ENCODE peak calls at places on chromosomes 6 and 20, in four cellular contexts. R, L, U and W are unnamed samples.

GRCh38 chr6:124131259-124131658 is 327.6 kb downstream of the NKAIN2 start:
- DNase-seq in R (peak; percentile 62), L (no peak), U (no peak), W (no peak)

GRCh38 chr6:43455034-43455747 is at the start of gene DLK2:
- DNase-seq in R (no peak), L (no peak), U (peak; percentile 88), W (no peak)

GRCh38 chr6:68652117-68652536 is 17.0 kb downstream of the ADGRB3 start:
- DNase-seq in R (no peak), L (no peak), U (no peak), W (no peak)

GRCh38 chr6:90151827-90152449 is 144.7 kb downstream of the BACH2 start:
- DNase-seq in R (no peak), L (no peak), U (no peak), W (no peak)

GRCh38 chr20:2873747-2874041 is 413 bp downstream of the PTPRA start:
- DNase-seq in R (peak; percentile 55), L (no peak), U (peak; percentile 61), W (no peak)

GRCh38 chr6:168179702-168180382 is 100.8 kb upstream of the FRMD1 start:
- DNase-seq in R (no peak), L (no peak), U (no peak), W (no peak)

GRCh38 chr20:52754366-52754765 is 217.8 kb upstream of the TSHZ2 start:
- DNase-seq in R (no peak), L (no peak), U (no peak), W (no peak)

GRCh38 chr20:1500496-1500895 is 9.3 kb upstream of the SIRPB2 start:
- DNase-seq in R (no peak), L (no peak), U (no peak), W (no peak)

GRCh38 chr6:113591896-113592827 is 265.0 kb upstream of the MARCKS start:
- DNase-seq in R (peak; percentile 16), L (no peak), U (no peak), W (no peak)

GRCh38 chr6:38514399-38514798 is 125.3 kb downstream of the BTBD9 start:
- DNase-seq in R (no peak), L (no peak), U (no peak), W (no peak)

GRCh38 chr6:32825966-32826365 is 9.2 kb upstream of the HLA-DOB start:
- DNase-seq in R (peak; percentile 55), L (no peak), U (no peak), W (no peak)

GRCh38 chr6:6315660-6316059 is 4.8 kb downstream of the F13A1 start:
- DNase-seq in R (peak; percentile 27), L (peak; percentile 52), U (peak; percentile 69), W (peak; percentile 45)

GRCh38 chr6:28943557-28944411 is 20.0 kb upstream of the TRIM27 start:
- DNase-seq in R (peak; percentile 84), L (no peak), U (peak; percentile 73), W (no peak)

GRCh38 chr20:57947421-57948176 is 237.8 kb upstream of the PMEPA1 start:
- DNase-seq in R (no peak), L (no peak), U (no peak), W (no peak)

GRCh38 chr6:170439366-170440351 is 113.4 kb downstream of the PSMB1 start:
- DNase-seq in R (no peak), L (no peak), U (no peak), W (no peak)

GRCh38 chr6:124560836-124561585 is 401.2 kb upstream of the RNF217 start:
- DNase-seq in R (no peak), L (no peak), U (no peak), W (no peak)

GRCh38 chr6:97423190-97423589 is 140.2 kb upstream of the MMS22L start:
- DNase-seq in R (no peak), L (no peak), U (no peak), W (no peak)

GRCh38 chr6:168390746-168391400 is 50.1 kb upstream of the SMOC2 start:
- DNase-seq in R (no peak), L (no peak), U (no peak), W (no peak)

GRCh38 chr20:58623579-58624473 is 27.3 kb upstream of the STX16 start:
- DNase-seq in R (peak; percentile 68), L (peak; percentile 75), U (peak; percentile 89), W (peak; percentile 62)

GRCh38 chr6:50608421-50608820 is 104.9 kb upstream of the TFAP2D start:
- DNase-seq in R (no peak), L (no peak), U (no peak), W (no peak)

GRCh38 chr6:116779569-116780164 is 14.1 kb upstream of the FAM162B start:
- DNase-seq in R (peak; percentile 58), L (peak; percentile 28), U (peak; percentile 10), W (peak; percentile 10)

GRCh38 chr20:34871966-34872603 is 571 bp downstream of the GGT7 start:
- DNase-seq in R (no peak), L (no peak), U (no peak), W (no peak)

GRCh38 chr20:34874094-34874654 is 1.5 kb upstream of the GGT7 start:
- DNase-seq in R (peak; percentile 90), L (peak; percentile 79), U (peak; percentile 58), W (peak; percentile 92)

GRCh38 chr20:34872604-34873224 is at the start of gene GGT7:
- DNase-seq in R (peak; percentile 81), L (peak; percentile 35), U (peak; percentile 96), W (no peak)

GRCh38 chr20:34873583-34874093 is 982 bp upstream of the GGT7 start:
- DNase-seq in R (no peak), L (no peak), U (no peak), W (no peak)

GRCh38 chr20:34871320-34871926 is 1.2 kb downstream of the GGT7 start:
- DNase-seq in R (no peak), L (no peak), U (no peak), W (no peak)
- TF ChIP-seq TCF7L2 in R (no peak), L (no peak), U (no peak), W (no peak)

GRCh38 chr6:153108320-153108719 is 22.8 kb downstream of the RGS17 start:
- DNase-seq in R (no peak), L (no peak), U (no peak), W (no peak)
- TF ChIP-seq CTCF in R (peak; percentile 19), L (peak; percentile 23), U (no peak), W (peak; percentile 61)

GRCh38 chr6:136117081-136117480 is 133.0 kb downstream of the MTFR2 start:
- DNase-seq in R (no peak), L (no peak), U (no peak), W (no peak)

GRCh38 chr6:136123464-136123863 is 126.6 kb downstream of the MTFR2 start:
- DNase-seq in R (no peak), L (no peak), U (no peak), W (no peak)

GRCh38 chr6:136115941-136116340 is 134.2 kb downstream of the MTFR2 start:
- DNase-seq in R (no peak), L (no peak), U (no peak), W (no peak)

GRCh38 chr6:136114661-136115060 is 135.4 kb downstream of the MTFR2 start:
- DNase-seq in R (no peak), L (no peak), U (no peak), W (no peak)

DNA sequence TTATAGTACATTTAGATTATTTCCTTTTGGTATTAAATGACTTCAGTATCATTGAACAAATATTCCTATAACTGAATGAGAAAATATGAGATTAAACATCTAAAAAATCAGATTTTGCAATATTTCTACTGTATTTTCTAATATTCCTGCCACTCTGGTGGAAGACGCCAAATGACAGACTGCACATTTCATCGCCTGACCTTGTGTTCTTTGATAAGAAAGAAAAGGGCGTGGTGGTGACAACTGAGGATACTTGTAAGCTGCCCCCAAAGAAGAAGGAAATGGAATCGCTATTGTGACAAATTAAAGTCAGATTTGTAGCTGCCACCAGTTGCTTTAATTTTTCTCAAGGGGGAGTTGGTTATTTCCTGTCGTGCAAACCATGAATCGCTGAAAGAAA is 131.3 kb downstream of the MTFR2 start:
- DNase-seq in R (no peak), L (no peak), U (no peak), W (no peak)
- TF ChIP-seq SIN3A in R (no peak), L (no peak), U (no peak), W (no peak)

GRCh38 chr20:59912609-59913008 is 20.8 kb downstream of the SYCP2 start:
- DNase-seq in R (no peak), L (no peak), U (no peak), W (no peak)
- TF ChIP-seq TCF7L2 in R (no peak), L (no peak), U (no peak), W (no peak)

DNA sequence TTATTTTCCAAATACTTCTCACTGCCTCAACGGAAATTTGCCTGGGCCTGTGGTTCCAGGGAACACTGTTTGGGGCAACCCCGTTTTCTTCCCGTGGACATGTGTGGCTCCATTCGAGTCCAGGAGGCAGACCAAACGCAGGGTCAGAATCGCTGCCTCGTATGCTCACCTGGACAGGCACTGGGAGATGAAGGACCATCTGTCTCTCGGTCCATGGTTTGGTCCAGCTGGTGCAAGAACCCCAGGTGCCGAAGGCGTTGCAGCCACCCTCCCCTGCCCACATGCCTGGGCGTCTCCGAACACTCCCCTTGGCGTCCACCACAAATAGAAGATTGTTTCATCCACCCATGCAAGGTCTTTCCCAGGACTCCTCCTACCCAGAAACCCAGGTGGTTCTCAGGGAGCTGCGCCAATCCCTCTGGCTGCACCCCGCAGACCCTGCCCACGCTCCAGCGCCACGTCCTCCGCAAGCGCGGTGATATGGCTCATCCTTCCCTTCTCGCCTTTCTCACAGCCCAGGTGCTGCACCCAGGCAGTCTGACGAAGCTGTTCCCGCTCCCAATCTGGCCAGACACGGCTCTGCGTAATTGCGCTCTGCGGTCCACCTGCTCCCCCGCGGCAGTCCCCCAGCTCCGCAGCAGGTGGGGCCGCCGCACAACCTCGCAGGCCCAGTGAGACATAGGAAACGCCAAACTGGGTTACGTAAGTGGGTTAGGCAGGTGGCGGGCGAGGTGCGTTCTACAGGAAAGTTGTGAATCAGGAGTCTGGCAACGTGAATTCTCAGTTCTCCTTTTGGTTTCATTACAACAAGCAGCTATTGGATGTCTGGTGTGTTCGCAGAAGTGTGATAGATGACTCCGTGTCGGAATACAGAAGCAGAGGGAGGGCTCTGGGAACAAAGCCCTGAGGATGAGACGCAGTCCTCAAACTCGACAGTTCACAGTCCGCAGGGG is 146.2 kb upstream of the ECI2 start:
- DNase-seq in R (no peak), L (no peak), U (no peak), W (no peak)
- TF ChIP-seq CTCF in R (peak; percentile 58), L (no peak), U (peak; percentile 39), W (peak; percentile 37)